ENCODE peak calls at places on chromosomes 2 and 18, in ten cellular contexts. One of them, this sample, is unnamed.

GRCh38 chr2:32735370-32735769 is 107.5 kb downstream of the TTC27 start:
- DNase-seq in HFF-Myc: no peak
- DNase-seq in epithelial cell of proximal tubule: no peak
- DNase-seq in GM12865: no peak
- DNase-seq in dorsolateral prefrontal cortex: no peak
- DNase-seq in coronary artery: no peak
- DNase-seq in breast epithelium: no peak
- DNase-seq in astrocyte of the spinal cord: no peak
- DNase-seq in heart right ventricle: no peak
- DNase-seq in heart left ventricle: no peak
- DNase-seq in this sample: peak

GRCh38 chr2:9808334-9809063 is 34.8 kb upstream of the TAF1B start:
- DNase-seq in coronary artery: no peak
- DNase-seq in breast epithelium: peak
- DNase-seq in astrocyte of the spinal cord: no peak
- DNase-seq in dorsolateral prefrontal cortex: no peak
- DNase-seq in HFF-Myc: no peak
- DNase-seq in heart right ventricle: no peak
- DNase-seq in epithelial cell of proximal tubule: no peak
- DNase-seq in heart left ventricle: no peak
- DNase-seq in GM12865: no peak
- DNase-seq in this sample: no peak

GRCh38 chr2:200104015-200104414 is 148.6 kb downstream of the MAIP1 start:
- DNase-seq in HFF-Myc: peak
- DNase-seq in coronary artery: no peak
- DNase-seq in dorsolateral prefrontal cortex: no peak
- DNase-seq in astrocyte of the spinal cord: peak
- DNase-seq in GM12865: no peak
- DNase-seq in epithelial cell of proximal tubule: no peak
- DNase-seq in heart left ventricle: no peak
- DNase-seq in heart right ventricle: no peak
- DNase-seq in breast epithelium: no peak
- DNase-seq in this sample: peak

GRCh38 chr2:112482309-112483046 is 522 bp downstream of the TTL start:
- DNase-seq in breast epithelium: no peak
- DNase-seq in astrocyte of the spinal cord: peak
- DNase-seq in coronary artery: peak
- DNase-seq in epithelial cell of proximal tubule: no peak
- DNase-seq in GM12865: peak
- DNase-seq in heart right ventricle: peak
- DNase-seq in heart left ventricle: peak
- DNase-seq in HFF-Myc: no peak
- DNase-seq in dorsolateral prefrontal cortex: no peak
- DNase-seq in this sample: peak

GRCh38 chr2:200279857-200280256 is 26.6 kb upstream of the SPATS2L start:
- DNase-seq in GM12865: no peak
- DNase-seq in heart right ventricle: no peak
- DNase-seq in astrocyte of the spinal cord: no peak
- DNase-seq in epithelial cell of proximal tubule: no peak
- DNase-seq in HFF-Myc: no peak
- DNase-seq in dorsolateral prefrontal cortex: no peak
- DNase-seq in breast epithelium: no peak
- DNase-seq in coronary artery: no peak
- DNase-seq in heart left ventricle: no peak
- DNase-seq in this sample: no peak

GRCh38 chr2:56707650-56708049 is 523.9 kb downstream of the CCDC85A start:
- DNase-seq in astrocyte of the spinal cord: no peak
- DNase-seq in GM12865: no peak
- DNase-seq in heart right ventricle: no peak
- DNase-seq in epithelial cell of proximal tubule: no peak
- DNase-seq in breast epithelium: no peak
- DNase-seq in dorsolateral prefrontal cortex: no peak
- DNase-seq in heart left ventricle: no peak
- DNase-seq in coronary artery: no peak
- DNase-seq in HFF-Myc: no peak
- DNase-seq in this sample: no peak

GRCh38 chr2:132620115-132620514 is 49.9 kb downstream of the LYPD1 start:
- DNase-seq in heart left ventricle: no peak
- DNase-seq in coronary artery: no peak
- DNase-seq in GM12865: no peak
- DNase-seq in epithelial cell of proximal tubule: no peak
- DNase-seq in dorsolateral prefrontal cortex: no peak
- DNase-seq in breast epithelium: no peak
- DNase-seq in HFF-Myc: no peak
- DNase-seq in heart right ventricle: no peak
- DNase-seq in astrocyte of the spinal cord: peak
- DNase-seq in this sample: no peak

GRCh38 chr18:48864876-48865275 is 85.9 kb downstream of the SMAD7 start:
- DNase-seq in heart left ventricle: no peak
- DNase-seq in astrocyte of the spinal cord: no peak
- DNase-seq in epithelial cell of proximal tubule: no peak
- DNase-seq in HFF-Myc: no peak
- DNase-seq in dorsolateral prefrontal cortex: no peak
- DNase-seq in breast epithelium: no peak
- DNase-seq in GM12865: no peak
- DNase-seq in heart right ventricle: no peak
- DNase-seq in coronary artery: no peak
- DNase-seq in this sample: no peak

GRCh38 chr18:13051950-13052349 is 60.8 kb downstream of the CEP192 start:
- DNase-seq in GM12865: no peak
- DNase-seq in dorsolateral prefrontal cortex: no peak
- DNase-seq in heart right ventricle: no peak
- DNase-seq in coronary artery: no peak
- DNase-seq in epithelial cell of proximal tubule: no peak
- DNase-seq in HFF-Myc: no peak
- DNase-seq in astrocyte of the spinal cord: no peak
- DNase-seq in breast epithelium: no peak
- DNase-seq in heart left ventricle: no peak
- DNase-seq in this sample: no peak

GRCh38 chr18:48312066-48312465 is 97.1 kb downstream of the ZBTB7C start:
- DNase-seq in coronary artery: no peak
- DNase-seq in astrocyte of the spinal cord: no peak
- DNase-seq in GM12865: no peak
- DNase-seq in heart right ventricle: no peak
- DNase-seq in breast epithelium: no peak
- DNase-seq in dorsolateral prefrontal cortex: no peak
- DNase-seq in HFF-Myc: no peak
- DNase-seq in epithelial cell of proximal tubule: no peak
- DNase-seq in heart left ventricle: no peak
- DNase-seq in this sample: no peak

GRCh38 chr2:56132138-56132537 is 51.7 kb upstream of the CCDC85A start:
- DNase-seq in coronary artery: no peak
- DNase-seq in astrocyte of the spinal cord: peak
- DNase-seq in breast epithelium: no peak
- DNase-seq in epithelial cell of proximal tubule: no peak
- DNase-seq in HFF-Myc: peak
- DNase-seq in GM12865: peak
- DNase-seq in dorsolateral prefrontal cortex: no peak
- DNase-seq in heart right ventricle: no peak
- DNase-seq in heart left ventricle: no peak
- DNase-seq in this sample: peak

GRCh38 chr18:31562726-31563125 is 29.0 kb upstream of the TTR start:
- DNase-seq in GM12865: no peak
- DNase-seq in HFF-Myc: no peak
- DNase-seq in heart left ventricle: no peak
- DNase-seq in breast epithelium: no peak
- DNase-seq in astrocyte of the spinal cord: no peak
- DNase-seq in heart right ventricle: no peak
- DNase-seq in epithelial cell of proximal tubule: no peak
- DNase-seq in dorsolateral prefrontal cortex: no peak
- DNase-seq in coronary artery: no peak
- DNase-seq in this sample: no peak

GRCh38 chr2:46657042-46657504 is 177.7 kb downstream of the TMEM247 start:
- DNase-seq in astrocyte of the spinal cord: no peak
- DNase-seq in GM12865: peak
- DNase-seq in breast epithelium: no peak
- DNase-seq in heart left ventricle: peak
- DNase-seq in epithelial cell of proximal tubule: no peak
- DNase-seq in HFF-Myc: no peak
- DNase-seq in heart right ventricle: no peak
- DNase-seq in coronary artery: no peak
- DNase-seq in dorsolateral prefrontal cortex: no peak
- DNase-seq in this sample: peak
- TF ChIP-seq CTCF in astrocyte of the spinal cord: peak
- TF ChIP-seq CTCF in GM12865: peak
- TF ChIP-seq CTCF in breast epithelium: peak
- TF ChIP-seq CTCF in heart left ventricle: no peak
- TF ChIP-seq CTCF in epithelial cell of proximal tubule: peak
- TF ChIP-seq CTCF in HFF-Myc: peak
- TF ChIP-seq CTCF in heart right ventricle: peak
- TF ChIP-seq CTCF in coronary artery: no peak
- TF ChIP-seq CTCF in dorsolateral prefrontal cortex: peak
- TF ChIP-seq CTCF in this sample: peak

GRCh38 chr2:44450806-44451205 is 89.1 kb downstream of the CAMKMT start:
- DNase-seq in dorsolateral prefrontal cortex: no peak
- DNase-seq in heart left ventricle: no peak
- DNase-seq in coronary artery: no peak
- DNase-seq in breast epithelium: no peak
- DNase-seq in epithelial cell of proximal tubule: no peak
- DNase-seq in heart right ventricle: no peak
- DNase-seq in GM12865: no peak
- DNase-seq in astrocyte of the spinal cord: no peak
- DNase-seq in HFF-Myc: no peak
- DNase-seq in this sample: peak
- H3K4me3 ChIP-seq in dorsolateral prefrontal cortex: no peak
- H3K4me3 ChIP-seq in heart left ventricle: no peak
- H3K4me3 ChIP-seq in coronary artery: no peak
- H3K4me3 ChIP-seq in breast epithelium: no peak
- H3K4me3 ChIP-seq in epithelial cell of proximal tubule: no peak
- H3K4me3 ChIP-seq in heart right ventricle: no peak
- H3K4me3 ChIP-seq in GM12865: no peak
- H3K4me3 ChIP-seq in astrocyte of the spinal cord: no peak
- H3K4me3 ChIP-seq in HFF-Myc: no peak
- H3K4me3 ChIP-seq in this sample: no peak

DNA sequence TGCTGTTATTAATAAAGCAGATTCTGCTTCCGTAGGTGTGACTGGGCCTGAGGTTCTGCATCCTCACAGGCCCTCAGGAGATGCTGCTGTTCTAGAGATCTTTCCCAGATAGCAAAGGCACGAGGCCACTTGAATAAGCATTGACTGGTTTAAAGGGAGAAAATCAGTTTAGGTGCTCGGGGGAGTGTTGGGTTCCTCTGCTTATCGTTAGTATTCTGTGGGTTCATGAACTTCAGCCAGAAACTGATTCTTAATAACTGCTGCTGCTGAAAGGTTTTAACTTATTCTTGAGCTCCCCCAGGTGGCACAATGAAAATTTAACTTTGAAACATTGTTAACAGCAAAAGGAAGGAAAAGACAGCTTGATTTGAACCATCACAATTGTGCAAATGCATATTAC is 56.9 kb downstream of the ITGA6 start:
- DNase-seq in heart right ventricle: no peak
- DNase-seq in GM12865: peak
- DNase-seq in heart left ventricle: no peak
- DNase-seq in dorsolateral prefrontal cortex: no peak
- DNase-seq in epithelial cell of proximal tubule: no peak
- DNase-seq in HFF-Myc: no peak
- DNase-seq in astrocyte of the spinal cord: peak
- DNase-seq in coronary artery: no peak
- DNase-seq in breast epithelium: no peak
- DNase-seq in this sample: peak
- TF ChIP-seq CTCF in heart right ventricle: peak
- TF ChIP-seq CTCF in GM12865: peak
- TF ChIP-seq CTCF in heart left ventricle: no peak
- TF ChIP-seq CTCF in dorsolateral prefrontal cortex: peak
- TF ChIP-seq CTCF in epithelial cell of proximal tubule: peak
- TF ChIP-seq CTCF in HFF-Myc: peak
- TF ChIP-seq CTCF in astrocyte of the spinal cord: peak
- TF ChIP-seq CTCF in coronary artery: no peak
- TF ChIP-seq CTCF in breast epithelium: no peak
- TF ChIP-seq CTCF in this sample: peak

GRCh38 chr2:42117182-42117579 is 52.0 kb upstream of the EML4 start:
- DNase-seq in dorsolateral prefrontal cortex: no peak
- DNase-seq in heart right ventricle: no peak
- DNase-seq in GM12865: no peak
- DNase-seq in coronary artery: no peak
- DNase-seq in breast epithelium: no peak
- DNase-seq in astrocyte of the spinal cord: no peak
- DNase-seq in HFF-Myc: no peak
- DNase-seq in epithelial cell of proximal tubule: no peak
- DNase-seq in heart left ventricle: no peak
- DNase-seq in this sample: no peak

GRCh38 chr2:42116195-42117181 is 52.7 kb upstream of the EML4 start:
- DNase-seq in dorsolateral prefrontal cortex: no peak
- DNase-seq in astrocyte of the spinal cord: peak
- DNase-seq in epithelial cell of proximal tubule: no peak
- DNase-seq in HFF-Myc: no peak
- DNase-seq in heart right ventricle: no peak
- DNase-seq in coronary artery: no peak
- DNase-seq in breast epithelium: no peak
- DNase-seq in GM12865: no peak
- DNase-seq in heart left ventricle: no peak
- DNase-seq in this sample: peak

GRCh38 chr2:42118759-42119569 is 50.2 kb upstream of the EML4 start:
- DNase-seq in breast epithelium: no peak
- DNase-seq in GM12865: no peak
- DNase-seq in HFF-Myc: no peak
- DNase-seq in dorsolateral prefrontal cortex: no peak
- DNase-seq in coronary artery: no peak
- DNase-seq in heart left ventricle: no peak
- DNase-seq in epithelial cell of proximal tubule: no peak
- DNase-seq in astrocyte of the spinal cord: peak
- DNase-seq in heart right ventricle: no peak
- DNase-seq in this sample: peak

GRCh38 chr2:42115588-42115987 is 53.6 kb upstream of the EML4 start:
- DNase-seq in GM12865: no peak
- DNase-seq in heart right ventricle: no peak
- DNase-seq in epithelial cell of proximal tubule: no peak
- DNase-seq in heart left ventricle: no peak
- DNase-seq in coronary artery: no peak
- DNase-seq in breast epithelium: no peak
- DNase-seq in HFF-Myc: no peak
- DNase-seq in astrocyte of the spinal cord: no peak
- DNase-seq in dorsolateral prefrontal cortex: no peak
- DNase-seq in this sample: no peak

DNA sequence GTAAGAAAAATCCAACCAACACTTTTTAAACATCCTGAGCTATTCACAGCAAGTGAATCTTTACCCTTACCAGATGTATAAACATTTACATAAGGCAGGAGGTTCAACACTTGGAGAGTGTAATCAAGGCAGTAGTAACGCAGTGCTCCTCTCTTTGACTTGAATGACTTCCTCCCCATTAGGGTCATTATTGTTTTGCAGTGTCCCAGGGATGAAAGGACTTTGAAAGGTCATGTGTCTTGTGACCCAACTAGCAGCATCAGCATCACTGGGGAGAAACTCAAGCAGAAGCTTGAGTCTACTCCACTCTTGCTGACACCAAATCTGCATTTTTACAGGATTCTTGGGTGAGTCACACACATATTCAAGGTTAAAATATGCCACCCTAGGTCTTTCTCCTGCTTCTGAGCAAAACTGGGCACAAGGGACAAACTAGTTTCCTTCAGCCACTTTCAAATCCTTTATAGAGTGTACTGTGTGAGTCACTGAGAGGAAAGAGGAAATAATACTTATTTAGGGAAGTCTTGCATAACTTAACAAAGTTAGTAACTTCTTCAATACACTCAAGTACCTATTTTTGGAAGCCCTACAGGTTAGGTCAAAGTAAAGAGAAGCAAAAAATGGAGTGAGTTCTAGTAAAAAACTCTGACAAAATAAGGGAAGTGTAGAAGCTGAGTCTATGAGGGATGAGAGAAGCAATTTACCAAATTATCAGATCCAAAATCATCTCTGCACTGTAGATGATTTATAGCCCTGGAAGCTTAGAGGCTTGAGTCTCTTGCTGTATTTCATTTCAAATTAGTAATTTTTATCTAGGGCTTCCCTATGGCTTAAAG is 51.0 kb upstream of the EML4 start:
- DNase-seq in HFF-Myc: no peak
- DNase-seq in astrocyte of the spinal cord: peak
- DNase-seq in heart left ventricle: no peak
- DNase-seq in dorsolateral prefrontal cortex: no peak
- DNase-seq in heart right ventricle: no peak
- DNase-seq in epithelial cell of proximal tubule: peak
- DNase-seq in breast epithelium: no peak
- DNase-seq in GM12865: peak
- DNase-seq in coronary artery: no peak
- DNase-seq in this sample: peak
- H3K4me3 ChIP-seq in HFF-Myc: no peak
- H3K4me3 ChIP-seq in astrocyte of the spinal cord: no peak
- H3K4me3 ChIP-seq in heart left ventricle: no peak
- H3K4me3 ChIP-seq in dorsolateral prefrontal cortex: no peak
- H3K4me3 ChIP-seq in heart right ventricle: no peak
- H3K4me3 ChIP-seq in epithelial cell of proximal tubule: no peak
- H3K4me3 ChIP-seq in breast epithelium: no peak
- H3K4me3 ChIP-seq in GM12865: no peak
- H3K4me3 ChIP-seq in coronary artery: no peak
- H3K4me3 ChIP-seq in this sample: no peak